ENCODE peak calls at places on chromosomes 11 and 22, in four cellular contexts. One of them, this sample, is unnamed.

GRCh38 chr11:95095858-95096587 is 6.4 kb downstream of the ENDOD1 start:
- DNase-seq in retinal pigment epithelial cell: peak
- DNase-seq in activated naive CD8-positive, alpha-beta T cell treated with anti-CD3 and anti-CD28 coated beads, Interleukin-2, amount 10 ng/mL, durations not matched to agents 7 days and 5 days: no peak
- DNase-seq in CD4-positive, alpha-beta T cell: no peak
- DNase-seq in this sample: no peak

GRCh38 chr11:65425971-65426838 is 3.6 kb downstream of the NEAT1 start:
- DNase-seq in retinal pigment epithelial cell: no peak
- DNase-seq in CD4-positive, alpha-beta T cell: no peak
- DNase-seq in activated naive CD8-positive, alpha-beta T cell treated with anti-CD3 and anti-CD28 coated beads, Interleukin-2, amount 10 ng/mL, durations not matched to agents 7 days and 5 days: peak
- DNase-seq in this sample: no peak

GRCh38 chr22:24432059-24432853 is 4.9 kb downstream of the ADORA2A start:
- DNase-seq in activated naive CD8-positive, alpha-beta T cell treated with anti-CD3 and anti-CD28 coated beads, Interleukin-2, amount 10 ng/mL, durations not matched to agents 7 days and 5 days: peak
- DNase-seq in retinal pigment epithelial cell: peak
- DNase-seq in CD4-positive, alpha-beta T cell: no peak
- DNase-seq in this sample: no peak

GRCh38 chr11:32991427-32991826 is 24.3 kb upstream of the DEPDC7 start:
- DNase-seq in retinal pigment epithelial cell: no peak
- DNase-seq in activated naive CD8-positive, alpha-beta T cell treated with anti-CD3 and anti-CD28 coated beads, Interleukin-2, amount 10 ng/mL, durations not matched to agents 7 days and 5 days: no peak
- DNase-seq in CD4-positive, alpha-beta T cell: no peak
- DNase-seq in this sample: no peak

GRCh38 chr11:36258730-36259360 is 30.4 kb downstream of the COMMD9 start:
- DNase-seq in CD4-positive, alpha-beta T cell: no peak
- DNase-seq in retinal pigment epithelial cell: peak
- DNase-seq in activated naive CD8-positive, alpha-beta T cell treated with anti-CD3 and anti-CD28 coated beads, Interleukin-2, amount 10 ng/mL, durations not matched to agents 7 days and 5 days: no peak
- DNase-seq in this sample: no peak

GRCh38 chr11:19769820-19770219 is 57.2 kb downstream of the NAV2 start:
- DNase-seq in CD4-positive, alpha-beta T cell: no peak
- DNase-seq in retinal pigment epithelial cell: no peak
- DNase-seq in activated naive CD8-positive, alpha-beta T cell treated with anti-CD3 and anti-CD28 coated beads, Interleukin-2, amount 10 ng/mL, durations not matched to agents 7 days and 5 days: no peak
- DNase-seq in this sample: no peak

GRCh38 chr11:13337986-13338436 is 60.4 kb downstream of the BMAL1 start:
- DNase-seq in activated naive CD8-positive, alpha-beta T cell treated with anti-CD3 and anti-CD28 coated beads, Interleukin-2, amount 10 ng/mL, durations not matched to agents 7 days and 5 days: no peak
- DNase-seq in CD4-positive, alpha-beta T cell: no peak
- DNase-seq in retinal pigment epithelial cell: no peak
- DNase-seq in this sample: no peak

GRCh38 chr11:43988040-43988793 is 45.8 kb downstream of the C11orf96 start:
- DNase-seq in retinal pigment epithelial cell: no peak
- DNase-seq in activated naive CD8-positive, alpha-beta T cell treated with anti-CD3 and anti-CD28 coated beads, Interleukin-2, amount 10 ng/mL, durations not matched to agents 7 days and 5 days: no peak
- DNase-seq in CD4-positive, alpha-beta T cell: no peak
- DNase-seq in this sample: no peak

GRCh38 chr11:76798202-76798581 is 15.0 kb downstream of the TSKU start:
- DNase-seq in CD4-positive, alpha-beta T cell: no peak
- DNase-seq in activated naive CD8-positive, alpha-beta T cell treated with anti-CD3 and anti-CD28 coated beads, Interleukin-2, amount 10 ng/mL, durations not matched to agents 7 days and 5 days: no peak
- DNase-seq in retinal pigment epithelial cell: no peak
- DNase-seq in this sample: no peak